ENCODE peak calls at places on chromosomes 16 and 17, in four cellular contexts. M is thoracic aorta, D is heart right ventricle, C is right atrium auricular region. V is an unnamed sample. For H3K27me3, the result is how much of the 10 kb centered on the place peaks cover.

GRCh38 chr17:44976198-44976597 is 8.1 kb upstream of the C1QL1 start:
- DNase-seq in M (no peak), D (no peak), C (no peak), V (no peak)

GRCh38 chr17:73895157-73895556 is 250.9 kb upstream of the SDK2 start:
- DNase-seq in M (no peak), D (no peak), C (no peak), V (no peak)

GRCh38 chr16:12158428-12158827 is 181.9 kb downstream of the SNX29 start:
- DNase-seq in M (no peak), D (no peak), C (no peak), V (no peak)

GRCh38 chr17:6269474-6269873 is 165.4 kb downstream of the AIPL1 start:
- DNase-seq in M (no peak), D (peak), C (no peak), V (peak)

GRCh38 chr17:41966453-41967140 is at the start of gene CNP:
- DNase-seq in M (peak), D (peak), C (peak), V (peak)

GRCh38 chr16:56372938-56373337 is 52.4 kb downstream of the AMFR start:
- DNase-seq in M (no peak), D (no peak), C (no peak), V (no peak)

GRCh38 chr16:14275934-14276333 is 204.8 kb downstream of the MRTFB start:
- DNase-seq in M (no peak), D (no peak), C (no peak), V (no peak)

GRCh38 chr17:16354585-16354984 is 1.3 kb upstream of the CENPV start:
- DNase-seq in M (no peak), D (no peak), C (no peak), V (no peak)

GRCh38 chr16:54817432-54817831 is 113.2 kb upstream of the IRX5 start:
- DNase-seq in M (no peak), D (no peak), C (no peak), V (peak)

GRCh38 chr17:66322764-66323163 is 20.4 kb downstream of the PRKCA start:
- DNase-seq in M (no peak), D (no peak), C (no peak), V (no peak)

GRCh38 chr17:32497431-32498205 is 10.8 kb downstream of the CDK5R1 start:
- DNase-seq in M (no peak), D (no peak), C (no peak), V (no peak)

GRCh38 chr17:32494621-32495346 is 8.0 kb downstream of the CDK5R1 start:
- DNase-seq in M (no peak), D (no peak), C (no peak), V (no peak)

GRCh38 chr17:32495347-32496253 is 8.8 kb downstream of the CDK5R1 start:
- DNase-seq in M (no peak), D (peak), C (no peak), V (peak)

GRCh38 chr17:32496348-32497078 is 9.7 kb downstream of the CDK5R1 start:
- DNase-seq in M (no peak), D (no peak), C (no peak), V (peak)

DNA sequence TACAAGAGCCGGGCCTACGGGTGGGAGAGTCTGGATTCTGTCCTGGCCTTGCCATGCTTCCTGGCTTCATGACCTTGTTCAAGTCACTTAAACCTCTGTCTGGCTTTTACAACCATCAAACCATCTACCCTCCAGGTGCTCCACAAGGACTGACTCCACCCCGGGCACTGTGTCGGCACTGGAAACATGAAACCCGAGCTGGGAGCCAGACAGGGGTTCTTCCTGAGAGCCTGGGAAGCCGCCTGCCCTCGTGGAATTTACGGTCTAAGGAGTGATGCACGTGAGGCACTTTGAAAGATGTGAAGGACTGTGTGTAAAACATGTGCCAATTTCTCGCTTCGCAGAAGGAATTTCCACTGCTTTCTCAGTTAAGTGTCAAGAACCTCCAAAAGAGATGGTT is 11.6 kb downstream of the CDK5R1 start:
- DNase-seq in M (no peak), D (no peak), C (no peak), V (no peak)
- H3K27ac ChIP-seq in M (peak), D (no peak), C (no peak), V (no peak)

GRCh38 chr17:14308636-14308964 is 7.7 kb downstream of the HS3ST3B1 start:
- DNase-seq in M (no peak), D (no peak), C (no peak), V (peak)

GRCh38 chr17:14307560-14308024 is 6.7 kb downstream of the HS3ST3B1 start:
- DNase-seq in M (no peak), D (no peak), C (no peak), V (no peak)

GRCh38 chr17:14310101-14310500 is 9.2 kb downstream of the HS3ST3B1 start:
- DNase-seq in M (no peak), D (no peak), C (no peak), V (no peak)

GRCh38 chr17:14310584-14310983 is 9.7 kb downstream of the HS3ST3B1 start:
- DNase-seq in M (no peak), D (no peak), C (no peak), V (no peak)

GRCh38 chr17:14308965-14309879 is 8.3 kb downstream of the HS3ST3B1 start:
- DNase-seq in M (no peak), D (peak), C (peak), V (peak)
- TF ChIP-seq CTCF in M (no peak), D (no peak), C (no peak), V (no peak)

GRCh38 chr16:3009568-3010390 is 2.9 kb upstream of the CLDN9 start:
- DNase-seq in M (no peak), D (no peak), C (no peak), V (peak)
- H3K27me3 ChIP-seq in M (under half), D (half or more), C (under half), V (under half)

DNA sequence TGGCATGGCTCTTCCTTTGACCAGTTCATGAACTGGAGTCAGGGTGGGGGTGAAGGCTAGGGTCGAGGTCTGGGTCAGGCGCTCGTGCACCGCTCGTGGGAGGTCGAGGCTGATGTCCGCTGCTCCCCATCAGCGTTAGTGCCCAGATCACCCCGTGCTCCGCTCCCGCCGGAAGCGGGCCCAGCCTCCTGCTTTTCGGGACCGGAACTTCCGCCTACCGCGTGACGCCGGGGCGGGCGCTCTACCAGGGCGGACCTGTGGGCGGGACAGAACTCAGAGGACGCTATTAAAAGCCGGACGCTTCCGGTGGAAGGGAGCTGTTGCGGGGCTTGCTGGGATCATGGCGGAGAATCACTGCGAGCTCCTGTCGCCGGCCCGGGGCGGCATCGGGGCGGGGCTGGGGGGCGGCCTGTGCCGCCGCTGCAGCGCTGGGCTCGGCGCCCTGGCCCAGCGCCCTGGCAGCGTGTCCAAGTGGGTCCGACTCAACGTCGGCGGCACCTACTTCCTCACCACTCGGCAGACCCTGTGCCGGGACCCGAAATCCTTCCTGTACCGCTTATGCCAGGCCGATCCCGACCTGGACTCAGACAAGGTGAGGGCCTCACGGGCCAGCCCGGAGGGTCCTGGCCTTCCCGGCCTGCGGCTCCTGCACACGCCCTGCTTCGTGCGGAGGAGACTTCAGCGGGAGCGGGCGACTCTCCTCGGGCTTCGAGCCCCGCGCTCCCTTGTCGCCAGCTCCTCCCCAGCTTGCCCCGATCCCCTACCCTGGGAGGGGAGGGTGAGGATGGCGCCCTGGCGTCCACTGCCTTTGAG is at the start of gene KCTD5:
- DNase-seq in M (peak), D (peak), C (peak), V (peak)
- H3K27ac ChIP-seq in M (peak), D (peak), C (peak), V (peak)

GRCh38 chr16:68644303-68644702 is 807 bp upstream of the CDH3 start:
- DNase-seq in M (no peak), D (no peak), C (no peak), V (no peak)

GRCh38 chr16:68645494-68646388 is 631 bp downstream of the CDH3 start:
- DNase-seq in M (no peak), D (no peak), C (no peak), V (peak)

GRCh38 chr16:68643847-68644246 is 1.3 kb upstream of the CDH3 start:
- DNase-seq in M (no peak), D (no peak), C (no peak), V (peak)

GRCh38 chr16:68643227-68643626 is 1.9 kb upstream of the CDH3 start:
- DNase-seq in M (no peak), D (no peak), C (no peak), V (no peak)

DNA sequence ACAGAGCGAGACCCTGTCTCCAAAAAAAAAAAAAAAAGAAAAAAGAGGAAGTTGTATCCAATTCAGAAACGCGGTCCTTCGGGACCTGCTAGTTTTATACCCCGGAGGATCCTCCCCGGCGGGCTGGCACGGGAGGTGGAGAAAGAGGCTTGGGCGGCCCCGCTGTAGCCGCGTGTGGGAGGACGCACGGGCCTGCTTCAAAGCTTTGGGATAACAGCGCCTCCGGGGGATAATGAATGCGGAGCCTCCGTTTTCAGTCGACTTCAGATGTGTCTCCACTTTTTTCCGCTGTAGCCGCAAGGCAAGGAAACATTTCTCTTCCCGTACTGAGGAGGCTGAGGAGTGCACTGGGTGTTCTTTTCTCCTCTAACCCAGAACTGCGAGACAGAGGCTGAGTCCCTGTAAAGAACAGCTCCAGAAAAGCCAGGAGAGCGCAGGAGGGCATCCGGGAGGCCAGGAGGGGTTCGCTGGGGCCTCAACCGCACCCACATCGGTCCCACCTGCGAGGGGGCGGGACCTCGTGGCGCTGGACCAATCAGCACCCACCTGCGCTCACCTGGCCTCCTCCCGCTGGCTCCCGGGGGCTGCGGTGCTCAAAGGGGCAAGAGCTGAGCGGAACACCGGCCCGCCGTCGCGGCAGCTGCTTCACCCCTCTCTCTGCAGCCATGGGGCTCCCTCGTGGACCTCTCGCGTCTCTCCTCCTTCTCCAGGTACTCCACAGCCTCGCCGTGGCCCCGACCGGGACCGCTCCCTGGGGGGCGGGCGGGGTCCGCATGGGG is at the start of gene CDH3:
- DNase-seq in M (no peak), D (no peak), C (no peak), V (peak)
- TF ChIP-seq CTCF in M (no peak), D (no peak), C (no peak), V (no peak)

DNA sequence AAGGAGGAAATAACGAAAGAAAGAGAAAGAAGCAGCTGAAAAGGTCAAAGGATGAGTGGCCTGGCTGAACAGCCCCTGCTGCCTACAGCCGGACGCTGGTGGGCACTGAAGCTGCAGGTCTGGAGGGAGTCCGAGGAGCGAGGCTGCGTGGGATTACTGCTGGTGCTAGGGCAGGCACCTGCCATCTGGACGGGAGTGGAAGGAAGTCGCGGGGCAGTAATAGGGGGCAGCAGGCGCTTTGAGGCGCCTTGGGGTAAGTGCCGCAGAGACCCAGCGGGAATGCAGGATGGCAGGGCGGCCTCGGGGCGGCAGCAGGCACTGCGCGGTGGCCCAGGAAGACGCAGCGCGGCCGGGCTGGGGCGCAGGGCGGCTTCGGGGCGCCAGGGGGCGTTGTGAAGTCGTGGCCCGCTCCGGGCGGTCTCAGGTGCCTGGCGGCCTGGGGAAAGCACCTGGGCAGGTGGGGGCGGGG is 305 bp upstream of the SCNN1G start:
- DNase-seq in M (no peak), D (peak), C (no peak), V (peak)
- H3K27me3 ChIP-seq in M (under half), D (half or more), C (under half), V (half or more)

DNA sequence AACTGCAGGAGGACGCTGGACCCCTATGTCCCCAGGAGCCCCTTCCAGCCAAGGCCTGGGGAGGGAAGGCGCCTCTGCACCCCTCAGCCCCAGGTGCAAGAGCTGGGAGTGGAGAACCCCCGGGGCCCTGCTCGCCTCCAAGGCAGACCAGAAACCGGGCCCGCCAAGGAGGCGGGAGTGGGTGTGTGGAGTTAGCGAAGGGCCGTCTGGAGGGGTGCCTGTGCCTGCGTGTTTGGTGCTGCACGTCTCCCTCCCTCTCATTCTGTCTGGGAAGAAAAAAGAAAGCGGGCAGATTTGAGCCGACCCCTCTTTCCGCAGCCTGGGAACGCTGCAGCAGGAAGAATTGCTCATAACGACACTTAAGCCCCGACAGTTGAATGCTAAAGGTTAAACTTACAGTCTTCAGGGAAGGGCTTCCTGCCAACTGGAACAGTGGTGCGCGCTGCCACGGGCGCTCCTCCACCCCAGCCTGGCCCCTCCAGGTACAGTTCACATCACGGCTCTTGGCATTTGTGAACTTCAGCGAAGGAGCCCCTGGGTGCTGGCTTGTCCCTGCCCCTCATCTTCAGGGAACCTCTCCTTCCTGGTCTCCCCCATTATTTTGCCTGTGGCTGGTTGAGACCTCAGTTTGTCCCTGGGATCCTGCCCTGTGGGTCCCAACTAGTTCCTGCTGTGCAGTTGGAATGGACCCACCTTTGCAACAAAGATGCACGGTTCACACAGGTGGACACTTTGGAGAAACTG is 19.2 kb upstream of the ZFHX3 start:
- DNase-seq in M (no peak), D (no peak), C (no peak), V (no peak)
- H3K27ac ChIP-seq in M (peak), D (peak), C (peak), V (no peak)

DNA sequence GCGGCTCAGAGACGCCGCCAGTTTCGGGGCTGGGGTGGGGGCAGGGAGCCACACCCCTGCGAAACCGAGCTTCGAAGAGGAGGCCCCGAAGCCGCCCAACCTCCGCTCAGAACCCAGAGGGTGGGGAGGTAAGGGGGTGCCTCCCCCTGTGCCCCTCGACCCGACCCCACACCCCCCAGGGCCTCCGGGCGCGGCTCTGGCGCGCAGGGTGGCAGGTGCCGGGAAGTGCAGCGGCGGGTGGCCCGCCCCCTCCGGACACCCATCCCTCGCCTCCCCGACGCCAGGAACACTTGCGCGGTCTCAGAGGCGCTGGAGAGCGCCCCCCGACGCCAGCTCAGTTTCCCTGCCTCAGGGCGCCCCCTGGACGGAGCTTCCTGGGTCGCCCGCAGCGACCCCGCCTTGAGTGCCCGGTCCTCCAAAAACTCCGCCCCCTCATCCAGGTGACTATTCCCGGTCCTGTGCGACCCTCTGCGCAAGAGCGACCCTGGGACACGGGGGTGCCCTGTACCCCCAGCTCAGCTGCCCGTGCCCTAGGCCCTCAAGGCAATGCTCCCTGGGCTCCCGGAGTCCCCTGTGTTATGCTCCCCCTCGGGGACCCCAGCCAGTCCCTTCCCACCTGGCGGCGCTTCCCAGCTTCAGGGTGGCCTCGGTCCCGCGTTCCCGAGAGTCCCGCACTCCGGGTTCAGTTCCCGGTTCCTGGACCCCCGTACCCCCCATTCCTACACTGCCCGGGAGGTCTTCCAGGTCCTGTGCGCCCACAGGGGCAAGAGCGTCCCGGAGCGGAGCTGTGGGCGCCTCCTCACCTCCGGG is 562 bp downstream of the PPL start:
- DNase-seq in M (no peak), D (peak), C (no peak), V (peak)
- TF ChIP-seq CTCF in M (peak), D (peak), C (peak), V (peak)

GRCh38 chr16:31273187-31273586 is 13.4 kb downstream of the ITGAM start:
- DNase-seq in M (no peak), D (no peak), C (no peak), V (no peak)
- H3K27me3 ChIP-seq in M (under half), D (under half), C (under half), V (under half)

GRCh38 chr16:74092336-74092735 is 204.3 kb upstream of the PSMD7 start:
- DNase-seq in M (no peak), D (no peak), C (no peak), V (no peak)
- H3K27ac ChIP-seq in M (no peak), D (no peak), C (no peak), V (no peak)

V was measured in cardiac muscle cell.